ENCODE peak calls at places on chromosomes 16 and 17, in four cellular contexts. Y, F, K and J are unnamed samples.
A peak's percentile ranks its signal among the peaks of the same experiment; 100 is the strongest.

GRCh38 chr16:3938471-3938842 is 57.9 kb upstream of the CREBBP start:
- DNase-seq in K (no peak), F (no peak), Y (peak; percentile 3), J (no peak)

GRCh38 chr16:89315791-89316581 is 98.5 kb downstream of the ZNF778 start:
- DNase-seq in F (peak; percentile 83), K (no peak), Y (peak; percentile 81), J (peak; percentile 17)

GRCh38 chr17:62819511-62820221 is 11.6 kb upstream of the MARCHF10 start:
- DNase-seq in K (no peak), Y (no peak), F (no peak), J (peak; percentile 83)

GRCh38 chr16:4976611-4977145 is 18.5 kb downstream of the SEC14L5 start:
- DNase-seq in F (peak; percentile 7), K (no peak), Y (no peak), J (no peak)

GRCh38 chr17:47812146-47812920 is 9.3 kb downstream of the OSBPL7 start:
- DNase-seq in Y (no peak), K (no peak), F (peak; percentile 37), J (no peak)

GRCh38 chr16:19304670-19305240 is 19.2 kb downstream of the CLEC19A start:
- DNase-seq in Y (no peak), K (no peak), F (no peak), J (no peak)

GRCh38 chr17:42365136-42365535 is 23.1 kb downstream of the STAT3 start:
- DNase-seq in K (no peak), F (no peak), Y (no peak), J (no peak)

GRCh38 chr16:29926675-29927522 is 873 bp upstream of the KCTD13 start:
- DNase-seq in K (no peak), Y (no peak), F (peak; percentile 62), J (no peak)

GRCh38 chr17:51120357-51120738 is 320 bp downstream of the SPAG9 start:
- DNase-seq in F (peak; percentile 56), K (no peak), Y (no peak), J (peak; percentile 53)

GRCh38 chr16:77675464-77676324 is 46.6 kb upstream of the NUDT7 start:
- DNase-seq in K (no peak), F (peak; percentile 66), Y (peak; percentile 66), J (peak; percentile 70)

GRCh38 chr16:68486671-68487495 is 38.6 kb upstream of the SMPD3 start:
- DNase-seq in K (no peak), F (peak; percentile 94), Y (no peak), J (peak; percentile 68)

GRCh38 chr17:62601438-62601837 is 26.0 kb upstream of the MRC2 start:
- DNase-seq in F (no peak), Y (no peak), K (no peak), J (no peak)

GRCh38 chr17:68588362-68588761 is 12.8 kb downstream of the FAM20A start:
- DNase-seq in Y (no peak), F (no peak), K (no peak), J (no peak)

GRCh38 chr17:68455756-68456528 is 1.4 kb downstream of the WIPI1 start:
- DNase-seq in K (no peak), F (peak; percentile 42), Y (no peak), J (no peak)

GRCh38 chr16:16075463-16076399 is 126.3 kb downstream of the ABCC1 start:
- DNase-seq in F (no peak), K (no peak), Y (no peak), J (no peak)

GRCh38 chr16:2088759-2089358 is 41.1 kb downstream of the TSC2 start:
- DNase-seq in Y (no peak), F (no peak), K (no peak), J (no peak)

GRCh38 chr16:54165174-54165911 is 121.2 kb downstream of the IRX3 start:
- DNase-seq in K (no peak), Y (no peak), F (no peak), J (no peak)

GRCh38 chr17:43769426-43769825 is 9.4 kb downstream of the DUSP3 start:
- DNase-seq in K (no peak), Y (no peak), F (no peak), J (no peak)

GRCh38 chr17:63984206-63984605 is 11.5 kb upstream of the SCN4A start:
- DNase-seq in Y (no peak), K (no peak), F (no peak), J (no peak)

GRCh38 chr17:44738214-44738906 is 20.4 kb upstream of the ADAM11 start:
- DNase-seq in Y (no peak), K (no peak), F (peak; percentile 51), J (no peak)

GRCh38 chr17:80069886-80070177 is 31.5 kb upstream of the GAA start:
- DNase-seq in K (no peak), Y (no peak), F (no peak), J (no peak)

GRCh38 chr17:76179496-76180467 is 38.7 kb upstream of the FOXJ1 start:
- DNase-seq in F (peak; percentile 41), Y (peak; percentile 85), K (no peak), J (no peak)

GRCh38 chr17:32654351-32654750 is 167.6 kb downstream of the CDK5R1 start:
- DNase-seq in K (no peak), Y (no peak), F (no peak), J (no peak)

GRCh38 chr16:10514369-10515055 is 65.9 kb downstream of the EMP2 start:
- DNase-seq in Y (peak; percentile 60), F (peak; percentile 59), K (no peak), J (peak; percentile 61)

GRCh38 chr17:61309362-61309761 is 90.3 kb upstream of the TBX2 start:
- DNase-seq in K (no peak), F (no peak), Y (no peak), J (no peak)

GRCh38 chr17:61312406-61313295 is 87.0 kb upstream of the TBX2 start:
- DNase-seq in Y (no peak), F (no peak), K (no peak), J (peak; percentile 76)

GRCh38 chr17:61309857-61310256 is 89.8 kb upstream of the TBX2 start:
- DNase-seq in K (no peak), Y (no peak), F (no peak), J (no peak)

GRCh38 chr17:61307905-61308886 is 91.4 kb upstream of the TBX2 start:
- DNase-seq in Y (no peak), F (no peak), K (no peak), J (no peak)

DNA sequence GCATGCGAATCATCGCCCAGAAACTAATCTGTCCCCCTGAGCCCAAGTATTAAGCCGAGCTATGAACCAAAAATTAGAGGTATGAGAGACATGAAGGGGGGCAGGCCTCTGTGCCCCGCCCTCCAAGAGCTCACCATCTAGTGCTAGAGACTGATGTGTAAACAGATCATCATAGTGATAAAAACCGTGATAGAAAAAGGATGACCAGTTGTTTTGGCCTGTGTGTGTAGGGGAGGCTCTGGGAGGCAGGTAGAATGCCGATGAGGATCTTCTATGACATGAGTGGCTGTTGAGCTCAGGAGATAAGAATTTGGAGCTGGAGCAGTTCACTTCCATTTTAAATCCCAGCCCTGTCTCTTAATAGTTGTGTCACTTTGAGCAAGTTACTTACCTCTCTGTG is 89.0 kb upstream of the TBX2 start:
- DNase-seq in F (no peak), K (no peak), Y (no peak), J (no peak)
- H3K27ac ChIP-seq in F (no peak overlapping the region), K (no peak overlapping the region), Y (no peak overlapping the region), J (no peak overlapping the region)

GRCh38 chr17:58302919-58303551 is 22.3 kb upstream of the MPO start:
- DNase-seq in Y (no peak), K (no peak), F (no peak), J (no peak)
- H3K27me3 ChIP-seq in Y (no peaks in the 10 kb centered on the region), K (no peaks in the 10 kb centered on the region), F (no peaks in the 10 kb centered on the region), J (no peaks in the 10 kb centered on the region)

DNA sequence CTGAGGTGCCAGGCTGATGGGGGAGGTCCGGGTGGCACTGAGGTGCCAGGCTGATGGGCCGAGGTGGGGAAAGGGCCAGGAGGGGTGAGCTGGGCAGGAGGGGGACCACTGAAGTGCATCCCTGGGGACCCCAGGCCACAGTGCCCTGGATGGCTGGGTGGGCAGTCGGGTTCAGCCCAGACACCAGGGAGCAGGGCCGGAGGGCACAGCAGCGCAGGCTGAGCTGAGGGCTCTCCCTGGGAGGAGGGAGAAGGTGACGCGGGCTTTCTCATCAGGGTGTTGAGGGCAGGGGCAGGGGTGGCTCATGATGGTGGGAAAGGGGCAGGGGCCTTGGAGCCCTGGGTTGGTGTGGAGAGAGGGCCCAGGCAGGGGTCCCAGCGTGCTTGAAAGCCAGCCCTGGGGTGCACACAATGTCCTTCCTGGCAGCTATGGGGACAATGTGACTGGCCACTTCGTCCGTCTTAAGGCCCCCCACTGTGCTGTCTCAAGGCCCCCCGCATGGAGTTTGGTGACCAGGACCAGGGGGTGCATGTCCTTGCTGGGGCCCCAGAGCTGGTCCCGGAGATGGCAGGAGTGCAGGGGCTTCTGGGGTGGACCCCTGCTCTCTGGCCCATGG is 16.0 kb downstream of the CD7 start:
- DNase-seq in Y (no peak), F (no peak), K (no peak), J (no peak)
- H3K27ac ChIP-seq in Y (peak overlapping the region; percentile 98), F (peak overlapping the region; percentile 12), K (peak overlapping the region; percentile 26), J (no peak overlapping the region)

GRCh38 chr17:8311131-8311790 is 1.2 kb downstream of the ARHGEF15 start:
- DNase-seq in F (no peak), K (no peak), Y (no peak), J (no peak)

GRCh38 chr17:8310601-8311123 is 621 bp downstream of the ARHGEF15 start:
- DNase-seq in Y (no peak), K (no peak), F (no peak), J (no peak)

GRCh38 chr17:8312726-8313600 is 2.9 kb downstream of the ARHGEF15 start:
- DNase-seq in Y (no peak), F (no peak), K (no peak), J (no peak)

GRCh38 chr17:8314797-8315739 is 5.0 kb downstream of the ARHGEF15 start:
- DNase-seq in Y (no peak), F (no peak), K (no peak), J (peak; percentile 62)

GRCh38 chr17:8312251-8312650 is 2.2 kb downstream of the ARHGEF15 start:
- DNase-seq in K (no peak), Y (no peak), F (no peak), J (no peak)
- H3K27me3 ChIP-seq in K (no peaks in the 10 kb centered on the region), Y (no peaks in the 10 kb centered on the region), F (peaks cover 20% of the 10 kb centered on the region), J (no peaks in the 10 kb centered on the region)

DNA sequence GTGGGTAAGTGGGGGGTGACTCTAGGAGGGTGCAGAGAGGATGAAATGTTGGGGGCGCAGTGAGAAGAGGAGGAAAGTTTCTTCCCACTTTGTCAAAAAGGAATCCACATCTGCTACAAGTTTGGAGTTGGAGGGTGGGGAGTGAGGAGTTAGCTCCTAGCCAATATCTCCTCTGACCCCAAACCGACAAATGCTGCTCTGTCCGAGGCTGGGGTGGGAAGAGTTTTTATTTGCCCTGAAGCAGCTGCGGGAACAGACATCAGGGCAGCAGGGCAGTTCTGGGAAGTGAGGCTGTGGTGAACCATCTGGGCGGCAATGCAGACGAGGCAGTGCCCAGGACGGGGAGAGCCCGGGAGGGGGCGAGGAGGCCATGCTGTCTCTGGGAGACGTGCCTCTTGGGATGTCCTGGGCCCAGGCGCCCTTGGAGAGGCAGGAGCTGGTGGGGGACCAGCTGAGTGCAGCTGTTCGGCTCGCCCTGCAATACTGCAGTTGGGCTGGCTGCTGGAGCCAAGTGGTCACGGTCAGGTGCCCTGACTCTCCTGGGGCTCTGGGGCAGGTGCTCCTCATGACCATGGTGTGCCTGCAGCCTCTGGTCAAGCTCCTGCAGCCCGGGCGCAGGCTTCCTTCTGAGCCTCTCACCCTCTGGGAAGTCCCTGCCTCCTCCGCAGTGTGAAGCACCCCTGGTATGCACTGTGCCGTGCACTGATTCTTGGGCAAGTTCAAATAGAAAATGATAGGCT is 6.4 kb upstream of the SOCS3 start:
- DNase-seq in F (no peak), K (no peak), Y (no peak), J (peak; percentile 84)
- H3K27ac ChIP-seq in F (peak overlapping the region; percentile 59), K (peak overlapping the region; percentile 36), Y (no peak overlapping the region), J (peak overlapping the region; percentile 70)